ENCODE peak calls at places on chromosomes 3 and 15, in eight cellular contexts. Z, Q, A, G, I, R, M and V are unnamed samples.

GRCh38 chr3:129119365-129120100 is 2.1 kb downstream of the RAB43 start:
- DNase-seq in Q (no peak), G (no peak), M (no peak), I (no peak), A (no peak), Z (peak), R (no peak), V (no peak)

GRCh38 chr3:148748323-148748722 is 50.6 kb downstream of the AGTR1 start:
- DNase-seq in A (no peak), Z (no peak), R (no peak), M (no peak), I (no peak), G (no peak), Q (no peak), V (no peak)

GRCh38 chr15:73851679-73852078 is 21.7 kb upstream of the TBC1D21 start:
- DNase-seq in R (peak), I (no peak), M (peak), Q (peak), G (peak), A (peak), Z (peak), V (no peak)

GRCh38 chr15:70486451-70487379 is 276.6 kb downstream of the UACA start:
- DNase-seq in R (no peak), A (peak), G (no peak), Z (peak), M (peak), Q (peak), I (no peak), V (peak)

GRCh38 chr15:69697913-69698312 is 245.3 kb downstream of the RPLP1 start:
- DNase-seq in Z (no peak), I (peak), G (no peak), A (no peak), M (no peak), Q (no peak), R (no peak), V (no peak)

GRCh38 chr15:89761929-89762328 is 10.9 kb upstream of the MESP1 start:
- DNase-seq in G (no peak), Q (no peak), A (no peak), I (no peak), R (no peak), M (no peak), Z (no peak), V (no peak)

GRCh38 chr15:60347480-60348069 is 50.2 kb downstream of the ANXA2 start:
- DNase-seq in M (no peak), A (no peak), R (no peak), I (no peak), G (no peak), Z (no peak), Q (no peak), V (no peak)

GRCh38 chr15:101031203-101031602 is 112.0 kb downstream of the LRRK1 start:
- DNase-seq in M (no peak), Q (no peak), A (no peak), G (no peak), I (no peak), R (no peak), Z (peak), V (no peak)

GRCh38 chr3:101676219-101676764 is 640 bp downstream of the ZBTB11 start:
- DNase-seq in G (peak), Q (peak), R (peak), A (peak), M (peak), I (no peak), Z (peak), V (peak)

GRCh38 chr3:146528954-146529353 is 15.5 kb downstream of the PLSCR1 start:
- DNase-seq in R (no peak), A (no peak), G (no peak), M (no peak), Q (no peak), I (no peak), Z (no peak), V (no peak)

GRCh38 chr3:112464264-112464663 is 35.0 kb downstream of the BTLA start:
- DNase-seq in R (no peak), I (no peak), G (no peak), Q (no peak), M (no peak), Z (no peak), A (no peak), V (no peak)

GRCh38 chr15:52068004-52068403 is 44.6 kb downstream of the BCL2L10 start:
- DNase-seq in I (no peak), Q (no peak), G (no peak), R (no peak), Z (no peak), M (no peak), A (no peak), V (no peak)

GRCh38 chr3:32456429-32457130 is 46.1 kb downstream of the CMTM6 start:
- DNase-seq in Q (no peak), G (no peak), M (no peak), Z (no peak), R (no peak), I (no peak), A (no peak), V (no peak)

GRCh38 chr3:131960324-131960723 is 74.5 kb downstream of the CPNE4 start:
- DNase-seq in G (no peak), Z (no peak), Q (no peak), M (no peak), A (no peak), I (no peak), R (no peak), V (no peak)

GRCh38 chr3:196868297-196868661 is 559 bp downstream of the SENP5 start:
- DNase-seq in M (no peak), Z (peak), R (no peak), Q (peak), I (peak), G (peak), A (no peak), V (peak)

GRCh38 chr15:77421370-77421700 is 647 bp downstream of the HMG20A start:
- DNase-seq in I (peak), Z (no peak), M (no peak), R (no peak), A (no peak), Q (no peak), G (no peak), V (no peak)

GRCh38 chr15:45112143-45112591 is 1.8 kb downstream of the DUOX2 start:
- DNase-seq in M (no peak), A (no peak), Q (no peak), R (no peak), G (no peak), I (peak), Z (no peak), V (no peak)

GRCh38 chr3:22585504-22585903 is 617.6 kb upstream of the UBE2E2 start:
- DNase-seq in A (no peak), G (no peak), Z (no peak), R (no peak), I (no peak), M (no peak), Q (no peak), V (no peak)

GRCh38 chr3:101453966-101454365 is 59.0 kb downstream of the SENP7 start:
- DNase-seq in A (no peak), I (no peak), M (no peak), Z (no peak), R (no peak), G (no peak), Q (no peak), V (no peak)

GRCh38 chr15:29457729-29458128 is 188.1 kb upstream of the NSMCE3 start:
- DNase-seq in G (no peak), I (no peak), A (no peak), Z (no peak), R (no peak), Q (no peak), M (no peak), V (no peak)

GRCh38 chr3:111761309-111761795 is 97.7 kb upstream of the PHLDB2 start:
- DNase-seq in Q (no peak), A (no peak), R (no peak), Z (no peak), G (no peak), M (no peak), I (no peak), V (no peak)

GRCh38 chr15:43868412-43868811 is 41.6 kb downstream of the WDR76 start:
- DNase-seq in Z (no peak), R (no peak), M (no peak), I (peak), A (no peak), Q (no peak), G (no peak), V (no peak)

GRCh38 chr15:57708047-57708446 is 1.5 kb downstream of the POLR2M start:
- DNase-seq in G (no peak), A (no peak), M (no peak), Z (no peak), R (no peak), I (no peak), Q (no peak), V (no peak)

GRCh38 chr3:115996420-115997108 is 373.3 kb downstream of the GAP43 start:
- DNase-seq in Q (no peak), I (peak), G (no peak), A (no peak), M (no peak), Z (no peak), R (no peak), V (no peak)

GRCh38 chr3:189936210-189936609 is 184.5 kb downstream of the P3H2 start:
- DNase-seq in G (no peak), A (no peak), R (no peak), Q (no peak), Z (no peak), I (peak), M (no peak), V (no peak)